ENCODE peak calls at places on chromosomes 7 and 10, in ten cellular contexts. N, F, A, O, P, V, M, C, I and R are unnamed samples.
A peak's percentile ranks its signal among the peaks of the same experiment; 100 is the strongest.

GRCh38 chr7:155585532-155585895 is 39.2 kb upstream of the CNPY1 start:
- DNase-seq in N (no peak), F (no peak), A (no peak), O (no peak), P (no peak), V (no peak), M (no peak), C (no peak), I (no peak), R (no peak)

GRCh38 chr10:7345717-7346116 is 65.1 kb downstream of the SFMBT2 start:
- DNase-seq in N (no peak), F (no peak), A (no peak), O (no peak), P (no peak), V (no peak), M (no peak), C (no peak), I (no peak), R (no peak)

GRCh38 chr10:100744980-100745881 is at the start of gene PAX2:
- DNase-seq in N (no peak), F (no peak), A (no peak), O (no peak), P (peak; percentile 3), V (no peak), M (no peak), C (no peak), I (no peak), R (no peak)

GRCh38 chr10:110820321-110820814 is 51.4 kb upstream of the PDCD4 start:
- DNase-seq in N (peak; percentile 40), F (no peak), A (peak; percentile 64), O (no peak), P (no peak), V (peak; percentile 65), M (peak; percentile 87), C (no peak), I (no peak), R (no peak)

GRCh38 chr7:117472335-117472734 is 7.5 kb upstream of the CFTR start:
- DNase-seq in N (no peak), F (no peak), A (peak; percentile 12), O (no peak), P (no peak), V (no peak), M (no peak), C (no peak), I (no peak), R (no peak)

GRCh38 chr7:34108150-34108549 is 202.8 kb downstream of the BMPER start:
- DNase-seq in N (peak; percentile 20), F (peak; percentile 25), A (no peak), O (no peak), P (no peak), V (no peak), M (peak; percentile 25), C (no peak), I (no peak), R (no peak)

GRCh38 chr7:28502408-28502807 is 90.1 kb downstream of the CREB5 start:
- DNase-seq in N (no peak), F (no peak), A (no peak), O (no peak), P (no peak), V (no peak), M (no peak), C (no peak), I (no peak), R (no peak)

GRCh38 chr7:77995717-77996116 is 197.1 kb downstream of the PHTF2 start:
- DNase-seq in N (no peak), F (no peak), A (peak; percentile 30), O (no peak), P (no peak), V (no peak), M (no peak), C (no peak), I (no peak), R (no peak)

GRCh38 chr7:150357277-150357676 is 11.3 kb upstream of the REPIN1 start:
- DNase-seq in N (no peak), F (no peak), A (no peak), O (no peak), P (no peak), V (no peak), M (no peak), C (no peak), I (no peak), R (no peak)

GRCh38 chr7:69889338-69890080 is 291.2 kb downstream of the AUTS2 start:
- DNase-seq in N (no peak), F (no peak), A (no peak), O (no peak), P (no peak), V (no peak), M (no peak), C (no peak), I (no peak), R (no peak)

GRCh38 chr7:1536768-1537630 is 6.5 kb downstream of the MAFK start:
- DNase-seq in N (peak; percentile 95), F (peak; percentile 96), A (peak; percentile 94), O (peak; percentile 77), P (peak; percentile 97), V (peak; percentile 88), M (peak; percentile 96), C (peak; percentile 99), I (peak; percentile 96), R (peak; percentile 98)

GRCh38 chr7:100085515-100085914 is 3.3 kb upstream of the COPS6 start:
- DNase-seq in N (no peak), F (no peak), A (no peak), O (no peak), P (no peak), V (no peak), M (no peak), C (no peak), I (no peak), R (no peak)
- H3K27ac ChIP-seq in N (no peak overlapping the region), F (no peak overlapping the region), A (no peak overlapping the region), O (no peak overlapping the region), P (no peak overlapping the region), V (no peak overlapping the region), M (no peak overlapping the region), C (no peak overlapping the region), I (no peak overlapping the region), R (no peak overlapping the region)

DNA sequence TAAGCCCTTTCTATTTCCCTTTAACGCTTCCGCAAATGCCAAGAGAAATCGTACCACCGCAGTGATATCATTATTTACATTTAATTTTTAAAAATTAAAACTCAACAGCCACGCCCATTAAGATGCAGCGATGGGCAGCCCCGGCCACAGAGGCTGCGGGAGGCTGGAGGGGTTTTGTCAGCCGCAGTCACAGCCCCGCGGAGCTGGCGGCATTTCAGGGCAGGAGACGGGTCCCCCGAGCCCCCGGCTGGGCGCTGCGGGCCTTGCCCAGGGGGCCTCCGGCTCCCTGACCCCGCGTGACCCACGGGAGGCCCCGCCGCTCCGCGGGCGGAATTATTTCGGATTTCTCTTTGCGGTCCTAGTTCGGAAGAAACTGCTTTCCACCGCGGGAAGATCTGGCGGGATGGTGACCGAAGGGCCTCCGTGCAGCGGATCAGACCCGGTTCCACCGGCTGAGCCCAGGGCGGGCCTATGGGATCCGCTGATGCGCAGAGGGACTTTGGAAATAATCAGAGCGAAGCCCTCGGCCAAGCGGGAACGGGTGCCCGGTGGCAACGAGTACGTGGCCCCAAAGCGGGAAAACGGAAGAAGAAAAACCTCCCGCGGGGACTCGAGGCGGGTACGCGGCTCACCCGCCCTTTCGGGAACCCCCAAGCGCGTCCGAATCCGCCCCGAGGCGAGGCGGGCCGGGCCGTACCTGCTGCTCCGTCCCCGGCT is 1.9 kb downstream of the NKX6-2 start:
- DNase-seq in N (no peak), F (no peak), A (no peak), O (no peak), P (no peak), V (no peak), M (no peak), C (no peak), I (no peak), R (no peak)
- H3K4me3 ChIP-seq in N (no peak overlapping the region), F (no peak overlapping the region), A (no peak overlapping the region), O (no peak overlapping the region), P (no peak overlapping the region), V (no peak overlapping the region), M (no peak overlapping the region), C (no peak overlapping the region), I (peak overlapping the region; percentile 33), R (no peak overlapping the region)

DNA sequence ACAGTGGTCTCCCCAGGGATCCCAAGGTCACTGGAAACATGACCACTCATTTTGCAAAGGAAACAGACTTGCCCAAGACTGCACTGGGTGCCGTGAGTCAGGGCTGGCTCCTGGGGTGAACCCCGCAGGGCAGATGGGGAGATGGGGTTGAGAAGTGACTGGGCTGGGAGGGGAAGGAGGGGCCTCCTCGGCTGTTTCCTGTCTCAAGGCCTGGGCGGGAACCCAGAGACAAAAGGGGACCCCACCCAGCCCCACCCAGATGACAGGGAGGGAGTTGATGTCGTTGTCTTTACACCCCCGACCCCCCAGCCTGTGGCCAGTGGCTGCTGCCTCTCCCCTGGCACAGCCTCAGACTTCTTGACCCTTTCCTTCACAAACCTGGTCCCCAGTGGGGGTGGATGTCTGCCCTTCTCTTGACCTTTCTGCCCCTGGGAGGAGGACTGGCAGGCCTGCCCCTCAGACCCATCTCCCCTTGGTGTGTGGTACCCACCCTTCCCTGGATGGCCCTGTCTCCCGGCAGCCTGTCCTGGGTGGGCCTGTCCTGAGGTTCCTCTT is 1.4 kb downstream of the MYO1G start:
- DNase-seq in N (no peak), F (no peak), A (no peak), O (no peak), P (no peak), V (no peak), M (no peak), C (no peak), I (no peak), R (no peak)
- H3K27ac ChIP-seq in N (no peak overlapping the region), F (no peak overlapping the region), A (no peak overlapping the region), O (no peak overlapping the region), P (no peak overlapping the region), V (no peak overlapping the region), M (no peak overlapping the region), C (no peak overlapping the region), I (peak overlapping the region; percentile 76), R (peak overlapping the region; percentile 9)

GRCh38 chr7:65269150-65269856 is 104.4 kb upstream of the ZNF92 start:
- DNase-seq in N (no peak), F (peak; percentile 17), A (peak; percentile 96), O (peak; percentile 94), P (no peak), V (no peak), M (no peak), C (no peak), I (no peak), R (no peak)
- H3K4me3 ChIP-seq in N (peak overlapping the region; percentile 42), F (no peak overlapping the region), A (peak overlapping the region; percentile 38), O (peak overlapping the region; percentile 90), P (no peak overlapping the region), V (peak overlapping the region; percentile 16), M (peak overlapping the region; percentile 4), C (no peak overlapping the region), I (peak overlapping the region; percentile 50), R (peak overlapping the region; percentile 28)

DNA sequence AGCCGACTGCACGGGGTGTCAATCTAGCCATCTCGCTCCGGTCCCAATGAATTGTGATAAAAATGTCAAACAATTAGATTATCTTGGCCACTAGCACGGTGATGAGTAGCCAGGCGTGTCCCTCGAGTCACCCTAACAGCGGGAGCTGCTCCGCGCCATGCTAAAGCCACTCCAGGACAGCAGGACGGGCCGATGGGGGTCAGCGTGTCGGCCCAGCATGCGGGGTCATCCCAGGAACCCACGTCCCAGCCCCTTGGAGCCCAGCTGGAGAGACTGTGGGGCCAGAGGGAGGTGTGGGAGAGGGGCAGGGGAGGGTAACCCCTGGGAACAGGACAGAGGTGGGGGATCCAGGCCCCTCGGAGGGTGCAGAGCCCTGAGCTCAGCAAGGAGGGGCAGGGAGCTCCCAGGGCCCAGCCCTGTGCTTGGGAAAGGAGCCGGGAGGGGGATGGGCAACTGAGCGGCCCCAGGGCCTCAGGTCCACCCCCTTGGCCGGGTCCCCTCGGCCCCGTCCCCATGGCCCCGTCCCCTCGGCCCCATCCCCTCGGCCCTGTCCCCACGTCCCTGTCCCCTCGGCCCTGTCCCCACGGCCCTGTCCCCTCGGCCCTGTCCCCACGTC is 17.8 kb upstream of the NKX6-2 start:
- DNase-seq in N (peak; percentile 4), F (no peak), A (no peak), O (no peak), P (no peak), V (no peak), M (no peak), C (no peak), I (no peak), R (no peak)
- H3K27ac ChIP-seq in N (no peak overlapping the region), F (no peak overlapping the region), A (no peak overlapping the region), O (no peak overlapping the region), P (no peak overlapping the region), V (no peak overlapping the region), M (no peak overlapping the region), C (no peak overlapping the region), I (no peak overlapping the region), R (no peak overlapping the region)